ENCODE peak calls at places on chromosomes 3 and 15, in five cellular contexts. S, T, F, P and K are unnamed samples.

GRCh38 chr3:102478160-102478559 is 43.3 kb downstream of the ZPLD1 start:
- DNase-seq in S (no peak), T (no peak), F (no peak), P (no peak), K (no peak)

GRCh38 chr3:15796331-15796730 is 1.4 kb downstream of the ANKRD28 start:
- DNase-seq in S (no peak), T (no peak), F (no peak), P (no peak), K (no peak)

GRCh38 chr15:48392356-48392755 is 61.1 kb downstream of the DUT start:
- DNase-seq in S (no peak), T (no peak), F (no peak), P (peak; percentile 78), K (peak; percentile 30)

GRCh38 chr3:52710512-52710911 is 4.6 kb downstream of the SPCS1 start:
- DNase-seq in S (no peak), T (no peak), F (no peak), P (no peak), K (no peak)

GRCh38 chr3:58609990-58610389 is 32.8 kb upstream of the FAM107A start:
- DNase-seq in S (peak; percentile 14), T (no peak), F (no peak), P (no peak), K (no peak)

GRCh38 chr3:80677796-80678195 is 910.0 kb upstream of the ROBO1 start:
- DNase-seq in S (no peak), T (no peak), F (no peak), P (no peak), K (no peak)

GRCh38 chr3:175146258-175146657 is 287.1 kb downstream of the NAALADL2 start:
- DNase-seq in S (no peak), T (no peak), F (no peak), P (no peak), K (no peak)

GRCh38 chr15:48467801-48468200 is 136.6 kb downstream of the DUT start:
- DNase-seq in S (no peak), T (no peak), F (no peak), P (no peak), K (no peak)

GRCh38 chr3:150232992-150233451 is 175.1 kb upstream of the TSC22D2 start:
- DNase-seq in S (no peak), T (no peak), F (no peak), P (no peak), K (no peak)

GRCh38 chr3:139107424-139108252 is 62.9 kb upstream of the PRR23C start:
- DNase-seq in S (no peak), T (no peak), F (peak; percentile 62), P (peak; percentile 4), K (peak; percentile 67)

GRCh38 chr3:11604139-11604895 is 39.4 kb downstream of the VGLL4 start:
- DNase-seq in S (no peak), T (no peak), F (no peak), P (no peak), K (no peak)

GRCh38 chr3:66153961-66154923 is 66.6 kb upstream of the SLC25A26 start:
- DNase-seq in S (no peak), T (no peak), F (no peak), P (no peak), K (no peak)

GRCh38 chr15:72368895-72369294 is 6.9 kb downstream of the HEXA start:
- DNase-seq in S (no peak), T (no peak), F (no peak), P (peak; percentile 42), K (no peak)

GRCh38 chr15:55555089-55555488 is 33.1 kb downstream of the PYGO1 start:
- DNase-seq in S (no peak), T (no peak), F (no peak), P (no peak), K (no peak)

GRCh38 chr3:128242818-128243601 is 89.7 kb downstream of the EEFSEC start:
- DNase-seq in S (peak; percentile 38), T (no peak), F (no peak), P (no peak), K (no peak)

GRCh38 chr3:39013289-39013688 is 38.5 kb downstream of the SCN11A start:
- DNase-seq in S (no peak), T (no peak), F (no peak), P (no peak), K (no peak)

GRCh38 chr15:94523873-94524272 is 292.5 kb downstream of the MCTP2 start:
- DNase-seq in S (no peak), T (peak; percentile 27), F (no peak), P (no peak), K (no peak)

GRCh38 chr3:150397220-150397619 is 10.9 kb upstream of the TSC22D2 start:
- DNase-seq in S (no peak), T (no peak), F (no peak), P (no peak), K (no peak)

GRCh38 chr3:73614385-73614784 is 10.4 kb downstream of the PDZRN3 start:
- DNase-seq in S (no peak), T (no peak), F (no peak), P (peak; percentile 42), K (no peak)

GRCh38 chr3:188051801-188052228 is 102.1 kb upstream of the LPP start:
- DNase-seq in S (no peak), T (peak; percentile 51), F (no peak), P (no peak), K (no peak)

GRCh38 chr3:116164039-116164438 is 281.2 kb downstream of the LSAMP start:
- DNase-seq in S (no peak), T (no peak), F (no peak), P (no peak), K (no peak)

GRCh38 chr3:64815195-64815627 is 127.4 kb upstream of the ADAMTS9 start:
- DNase-seq in S (no peak), T (no peak), F (no peak), P (no peak), K (no peak)

GRCh38 chr3:58998476-58999117 is 51.2 kb downstream of the CFAP20DC start:
- DNase-seq in S (peak; percentile 10), T (no peak), F (no peak), P (no peak), K (no peak)

GRCh38 chr3:124834723-124835718 is 52.1 kb downstream of the ITGB5 start:
- DNase-seq in S (peak; percentile 71), T (peak; percentile 69), F (no peak), P (peak; percentile 74), K (no peak)

GRCh38 chr3:164673738-164674137 is 404.6 kb downstream of the SI start:
- DNase-seq in S (no peak), T (no peak), F (no peak), P (no peak), K (no peak)
- TF ChIP-seq CTCF in S (no peak), T (no peak), F (peak; percentile 60), P (no peak), K (no peak)

GRCh38 chr15:84985158-84985557 is 3.5 kb downstream of the PDE8A start:
- DNase-seq in S (no peak), T (no peak), F (no peak), P (no peak), K (no peak)
- TF ChIP-seq CTCF in S (no peak), T (no peak), F (no peak), P (no peak), K (no peak)

DNA sequence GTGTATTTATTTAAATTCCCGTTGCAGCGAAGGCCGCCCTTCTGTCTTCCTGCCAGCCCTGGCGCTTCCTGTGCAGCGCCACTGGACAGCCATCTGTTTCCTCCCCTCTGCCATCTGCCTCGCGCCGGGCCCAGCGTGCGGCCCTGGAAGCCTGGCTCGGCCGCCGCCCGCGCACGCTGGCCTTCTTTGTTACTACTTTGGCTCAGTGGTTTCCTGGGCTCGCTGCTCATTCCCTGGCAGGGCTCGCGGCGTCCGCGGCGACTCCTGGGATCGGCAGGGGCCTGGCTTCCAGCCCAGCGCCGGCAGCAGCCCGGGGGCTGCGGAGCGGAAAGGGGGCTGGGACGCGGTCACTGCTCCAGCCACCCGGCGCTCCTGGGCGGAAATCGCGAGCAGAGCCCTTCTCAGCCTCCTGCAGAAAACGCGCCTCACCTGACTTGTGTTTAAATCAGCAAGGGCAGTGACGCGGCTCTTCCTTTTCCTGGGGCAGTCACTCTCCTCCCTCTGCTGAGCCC is 9.9 kb downstream of the CMTM7 start:
- DNase-seq in S (peak; percentile 78), T (peak; percentile 85), F (peak; percentile 77), P (peak; percentile 47), K (peak; percentile 89)
- TF ChIP-seq CTCF in S (no peak), T (no peak), F (no peak), P (no peak), K (no peak)

DNA sequence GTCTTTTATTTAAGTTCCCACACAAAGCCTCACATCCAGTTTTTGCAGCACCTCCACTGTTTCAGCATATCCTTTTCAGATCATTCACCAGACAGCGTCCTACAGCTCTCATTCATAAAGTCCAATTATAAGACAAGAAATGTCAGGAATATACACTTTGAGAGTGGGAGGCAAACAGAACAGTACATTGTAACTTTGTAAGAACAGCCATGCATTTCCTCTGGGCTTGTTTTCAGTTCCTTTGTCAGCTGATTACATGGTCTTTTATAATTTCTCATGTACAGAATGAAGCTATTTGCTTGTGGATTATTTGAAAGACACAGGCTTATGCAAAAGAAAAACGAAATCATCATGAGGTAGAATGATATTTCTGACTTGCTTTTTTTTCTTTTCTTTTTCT is 85.7 kb downstream of the SOX2 start:
- DNase-seq in S (no peak), T (no peak), F (no peak), P (no peak), K (no peak)
- TF ChIP-seq CTCF in S (no peak), T (no peak), F (no peak), P (no peak), K (no peak)